ENCODE peak calls at places on chromosomes 3 and 15, in nine cellular contexts. P, N, I, V, L, C, X, U and T are unnamed samples.
A peak's percentile ranks its signal among the peaks of the same experiment; 100 is the strongest.

GRCh38 chr3:138799822-138800221 is 34.9 kb downstream of the PIK3CB start:
- DNase-seq in P (peak; percentile 63), X (no peak), L (no peak), N (no peak), V (no peak), I (no peak), C (no peak), U (no peak), T (no peak)

GRCh38 chr3:141360888-141361598 is 7.3 kb upstream of the ZBTB38 start:
- DNase-seq in C (peak; percentile 75), V (no peak), X (no peak), I (peak; percentile 71), L (peak; percentile 59), U (peak; percentile 90), P (no peak), N (no peak), T (no peak)

GRCh38 chr3:67362686-67363085 is 291.7 kb downstream of the SUCLG2 start:
- DNase-seq in V (no peak), U (peak; percentile 21), L (no peak), C (no peak), P (no peak), X (no peak), N (no peak), I (no peak), T (no peak)

GRCh38 chr3:170081079-170081741 is 43.4 kb downstream of the GPR160 start:
- DNase-seq in U (peak; percentile 72), L (no peak), I (no peak), C (no peak), N (no peak), V (no peak), X (no peak), P (no peak), T (no peak)

GRCh38 chr3:19013879-19014278 is 134.4 kb upstream of the KCNH8 start:
- DNase-seq in C (no peak), L (no peak), P (no peak), V (no peak), U (no peak), N (no peak), X (no peak), I (no peak), T (no peak)

GRCh38 chr15:100775581-100776185 is 103.9 kb upstream of the ALDH1A3 start:
- DNase-seq in X (no peak), V (no peak), I (no peak), C (no peak), N (no peak), U (no peak), P (no peak), L (no peak), T (no peak)

GRCh38 chr3:42730294-42730693 is 27.7 kb upstream of the HHATL start:
- DNase-seq in L (no peak), N (no peak), X (no peak), U (no peak), V (no peak), P (no peak), C (no peak), I (no peak), T (no peak)

GRCh38 chr3:14410501-14411165 is 8.2 kb downstream of the SLC6A6 start:
- DNase-seq in V (peak; percentile 62), P (peak; percentile 62), N (peak; percentile 33), I (peak; percentile 83), C (no peak), L (no peak), X (no peak), U (peak; percentile 92), T (no peak)

GRCh38 chr15:70557506-70558258 is 205.7 kb downstream of the UACA start:
- DNase-seq in P (no peak), V (no peak), U (no peak), L (no peak), C (no peak), I (no peak), X (no peak), N (no peak), T (no peak)

GRCh38 chr3:10173926-10174435 is 9.3 kb downstream of the IRAK2 start:
- DNase-seq in N (peak; percentile 45), X (no peak), C (no peak), L (no peak), V (peak; percentile 68), P (peak; percentile 84), I (peak; percentile 81), U (peak; percentile 100), T (peak; percentile 90)

GRCh38 chr15:85380860-85381535 is 595 bp downstream of the AKAP13 start:
- DNase-seq in V (peak; percentile 55), P (peak; percentile 62), N (peak; percentile 66), L (no peak), X (no peak), I (no peak), U (no peak), C (peak; percentile 79), T (no peak)

GRCh38 chr3:24519368-24520100 is 24.9 kb upstream of the THRB start:
- DNase-seq in I (no peak), U (no peak), V (no peak), N (no peak), L (no peak), X (no peak), P (peak; percentile 33), C (peak; percentile 55), T (no peak)

GRCh38 chr3:95217661-95218060 is 1154.8 kb downstream of the NSUN3 start:
- DNase-seq in P (no peak), N (no peak), I (no peak), L (no peak), C (no peak), U (no peak), V (no peak), X (no peak), T (no peak)

GRCh38 chr15:57534279-57534678 is 57.4 kb upstream of the MYZAP start:
- DNase-seq in V (no peak), N (no peak), L (no peak), X (no peak), I (no peak), C (no peak), P (no peak), U (no peak), T (no peak)

GRCh38 chr3:124315215-124316033 is 323.5 kb upstream of the ROPN1 start:
- DNase-seq in V (no peak), P (no peak), X (no peak), N (no peak), U (peak; percentile 62), C (no peak), I (peak; percentile 4), L (peak; percentile 3), T (peak; percentile 21)

GRCh38 chr3:161644871-161645636 is 148.4 kb downstream of the OTOL1 start:
- DNase-seq in L (no peak), I (no peak), X (no peak), V (no peak), N (no peak), C (no peak), P (no peak), U (no peak), T (no peak)

DNA sequence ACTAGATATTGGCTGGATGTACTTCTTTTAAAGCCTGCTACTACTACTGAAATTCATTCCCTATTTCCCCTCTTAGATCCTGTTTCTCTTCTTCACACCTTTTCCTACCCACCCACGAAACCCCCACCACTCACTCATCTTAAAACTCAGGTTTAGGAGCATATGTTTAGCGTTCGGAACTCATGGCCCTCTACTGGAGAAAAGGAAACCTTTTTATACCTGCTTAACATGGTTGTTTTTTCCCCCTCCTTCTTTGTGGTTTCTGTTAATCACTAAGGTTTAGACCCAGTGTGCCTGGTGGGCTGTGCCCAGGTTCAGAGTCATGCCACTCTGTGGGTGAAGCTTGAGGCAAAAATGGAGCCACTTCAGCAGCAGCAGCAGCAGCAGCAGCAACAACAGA is 2.6 kb downstream of the ARID3B start:
- DNase-seq in X (no peak), U (no peak), C (no peak), I (no peak), L (no peak), V (no peak), N (no peak), P (no peak), T (no peak)
- TF ChIP-seq CTCF in X (no peak), U (no peak), C (peak; percentile 13), I (no peak), L (peak; percentile 46), V (no peak), N (no peak), P (no peak), T (no peak)

GRCh38 chr3:168212664-168213255 is 117.0 kb upstream of the GOLIM4 start:
- DNase-seq in X (no peak), C (no peak), U (no peak), N (no peak), L (no peak), P (no peak), V (no peak), I (no peak), T (no peak)
- TF ChIP-seq CTCF in X (no peak), C (no peak), U (no peak), N (no peak), L (no peak), P (no peak), V (no peak), I (no peak), T (no peak)

DNA sequence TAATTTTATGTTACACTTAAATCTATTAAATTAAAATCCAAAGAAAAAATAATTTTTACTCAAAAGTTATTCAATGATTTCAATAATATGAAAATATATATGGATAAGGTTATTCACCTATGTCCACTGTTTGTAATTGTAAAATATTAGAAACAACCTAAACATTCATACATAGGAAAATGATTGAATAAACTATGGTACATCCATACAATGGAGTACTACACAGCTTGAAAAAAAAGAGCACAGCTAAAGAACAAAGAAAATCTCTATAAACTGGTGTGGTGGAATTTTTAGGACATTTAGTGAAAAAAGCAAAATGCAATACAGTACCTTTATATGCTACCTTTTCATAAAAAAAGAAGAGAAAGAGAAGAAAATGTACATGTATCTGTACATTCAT is 52.8 kb downstream of the SHOX2 start:
- DNase-seq in P (no peak), L (no peak), V (no peak), X (no peak), U (no peak), N (no peak), I (no peak), C (no peak), T (no peak)
- TF ChIP-seq CTCF in P (no peak), L (no peak), V (no peak), X (no peak), U (no peak), N (no peak), I (no peak), C (no peak), T (no peak)

GRCh38 chr3:187136347-187136746 is 2.9 kb downstream of the RPL39L start:
- DNase-seq in C (no peak), X (no peak), L (no peak), V (no peak), U (no peak), I (no peak), N (no peak), P (no peak), T (no peak)

GRCh38 chr3:187139126-187139894 is at the start of gene RPL39L:
- DNase-seq in U (peak; percentile 76), P (peak; percentile 79), I (peak; percentile 23), V (peak; percentile 80), L (no peak), C (peak; percentile 91), N (peak; percentile 87), X (peak; percentile 46), T (peak; percentile 21)

GRCh38 chr3:187136936-187137335 is 2.4 kb downstream of the RPL39L start:
- DNase-seq in X (no peak), L (peak; percentile 40), P (no peak), U (peak; percentile 74), N (no peak), I (no peak), V (no peak), C (no peak), T (no peak)

DNA sequence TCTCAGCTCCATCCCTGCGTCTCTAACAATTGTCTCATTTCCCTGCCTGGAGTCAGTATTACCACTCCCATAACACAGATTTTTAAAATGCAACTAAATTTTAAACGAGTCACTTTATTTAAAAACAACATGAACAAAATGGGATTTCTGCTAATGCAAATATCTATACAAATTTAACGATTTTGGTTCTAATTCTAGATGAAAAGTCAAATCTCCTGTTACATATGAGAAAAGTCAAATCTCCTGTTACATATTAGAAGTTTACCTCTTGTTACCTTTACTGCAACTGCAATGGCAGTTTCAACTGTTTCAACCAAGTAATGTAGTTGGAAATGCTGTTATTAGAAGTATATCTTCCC is 578 bp upstream of the RPL39L start:
- DNase-seq in X (no peak), C (no peak), P (no peak), L (no peak), V (no peak), I (no peak), N (no peak), U (no peak), T (no peak)
- TF ChIP-seq CTCF in X (no peak), C (no peak), P (no peak), L (no peak), V (no peak), I (no peak), N (peak; percentile 1), U (no peak), T (no peak)